ENCODE peak calls at places on chromosomes 2 and 18, in six cellular contexts. U is PC-9; R is CD4-positive, CD25-positive, alpha-beta regulatory T cell; F is IMR-90; L is heart left ventricle; G is mesendoderm. Z is an unnamed sample. For H3K4me1, the result is how much of the 10 kb centered on the place peaks cover.

GRCh38 chr2:122652670-122653069 is 897.2 kb downstream of the TSN start:
- DNase-seq in F (no peak), R (no peak), G (no peak), L (no peak), U (no peak), Z (no peak)

GRCh38 chr18:8373486-8373885 is 235.8 kb upstream of the RAB12 start:
- DNase-seq in R (no peak), U (no peak), G (no peak), L (no peak), F (no peak), Z (no peak)

GRCh38 chr2:12555012-12555645 is 161.6 kb upstream of the TRIB2 start:
- DNase-seq in R (peak), U (peak), G (peak), L (no peak), F (peak), Z (no peak)

GRCh38 chr18:59650266-59650820 is 46.9 kb downstream of the CCBE1 start:
- DNase-seq in R (no peak), G (no peak), L (no peak), F (peak), U (no peak), Z (no peak)

GRCh38 chr2:238139141-238139840 is 823 bp downstream of the KLHL30 start:
- DNase-seq in U (no peak), F (no peak), R (no peak), G (no peak), L (no peak), Z (no peak)

GRCh38 chr2:209566250-209566649 is 142.4 kb downstream of the MAP2 start:
- DNase-seq in U (peak), R (no peak), F (no peak), G (no peak), L (no peak), Z (no peak)

GRCh38 chr2:58131191-58132011 is 84.8 kb downstream of the VRK2 start:
- DNase-seq in L (no peak), U (no peak), F (peak), G (no peak), R (no peak), Z (no peak)

GRCh38 chr2:171163261-171163660 is 2.6 kb upstream of the TLK1 start:
- DNase-seq in F (no peak), G (no peak), U (no peak), R (peak), L (no peak), Z (no peak)

GRCh38 chr2:4690913-4691312 is 987.5 kb downstream of the DCDC2C start:
- DNase-seq in G (no peak), R (no peak), L (no peak), F (no peak), U (no peak), Z (no peak)

GRCh38 chr2:68367918-68368656 is 3.0 kb downstream of the PLEK start:
- DNase-seq in G (no peak), L (no peak), R (no peak), U (no peak), F (no peak), Z (no peak)
- H3K4me3 ChIP-seq in G (no peak), L (peak), R (no peak), U (no peak), F (no peak), Z (peak)

GRCh38 chr18:48780151-48781001 is 170.4 kb downstream of the SMAD7 start:
- DNase-seq in F (peak), L (no peak), G (no peak), R (no peak), U (no peak), Z (no peak)
- H3K4me1 ChIP-seq in F (under half), L (half or more), G (under half), R (under half), U (under half), Z (under half)

GRCh38 chr2:39743170-39743851 is 35.7 kb downstream of the THUMPD2 start:
- DNase-seq in R (no peak), L (no peak), F (peak), U (peak), G (peak), Z (no peak)
- H3K27ac ChIP-seq in R (no peak), L (no peak), F (peak), U (no peak), G (no peak), Z (no peak)

DNA sequence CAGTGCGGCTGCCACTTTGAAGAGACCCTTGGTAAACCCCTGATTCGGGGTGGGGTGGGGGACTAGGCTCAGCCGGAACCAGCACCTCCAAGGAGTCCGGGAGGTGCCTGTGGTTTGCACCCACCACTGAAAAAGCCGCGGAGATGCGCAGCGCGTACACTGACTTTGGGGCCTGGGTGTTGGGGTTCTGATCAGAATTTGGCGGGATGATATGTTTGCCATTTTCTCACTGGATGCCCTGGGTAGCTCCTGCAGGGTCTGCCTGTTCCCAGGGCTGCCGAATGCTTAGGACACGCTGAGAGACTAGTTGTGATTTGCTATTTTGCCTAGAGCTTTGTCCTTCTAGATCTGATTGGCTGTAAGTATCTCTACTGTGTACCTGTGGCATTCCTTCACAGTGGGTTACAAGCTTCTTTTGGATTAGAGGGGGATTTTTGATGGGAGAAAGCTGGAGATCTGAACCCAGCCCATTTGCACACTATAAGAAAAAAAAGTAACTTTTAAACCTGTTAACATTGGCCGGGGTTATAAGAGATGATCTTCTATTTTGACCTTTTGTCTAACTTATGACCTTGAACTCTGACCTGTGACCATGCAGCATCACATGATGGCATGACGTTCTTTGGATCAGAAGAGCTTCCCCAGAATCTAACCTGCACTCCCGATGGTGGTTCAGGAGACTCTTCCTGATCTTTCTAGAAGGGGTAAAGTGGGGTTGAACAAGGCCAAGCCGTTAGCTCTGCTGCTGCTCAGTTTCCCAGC is 1.6 kb downstream of the KCNE4 start:
- DNase-seq in U (no peak), R (no peak), F (no peak), G (peak), L (no peak), Z (no peak)
- H3K4me3 ChIP-seq in U (no peak), R (no peak), F (peak), G (no peak), L (peak), Z (no peak)

DNA sequence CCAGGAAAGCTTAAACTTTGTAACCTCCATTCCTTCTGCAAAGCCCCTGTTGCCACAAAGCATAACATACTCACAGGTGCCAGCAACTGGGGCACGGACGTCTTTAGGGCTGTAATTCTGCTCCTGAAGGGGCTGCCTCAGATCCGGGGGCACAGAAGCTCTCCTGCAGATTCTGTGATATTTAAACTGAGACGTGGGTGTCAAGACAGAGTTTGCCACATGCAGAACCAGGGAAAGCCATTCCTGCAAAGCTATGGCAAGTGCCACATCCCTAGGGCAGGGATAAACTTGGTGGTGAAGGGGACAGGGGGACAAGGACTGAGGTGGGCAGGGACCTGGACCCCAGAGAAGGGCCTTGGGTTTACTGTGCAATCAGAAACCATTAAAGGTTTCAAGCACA is 247.2 kb downstream of the EIPR1 start:
- DNase-seq in G (no peak), U (no peak), R (no peak), L (no peak), F (no peak), Z (no peak)
- H3K4me1 ChIP-seq in G (under half), U (under half), R (under half), L (under half), F (under half), Z (under half)

DNA sequence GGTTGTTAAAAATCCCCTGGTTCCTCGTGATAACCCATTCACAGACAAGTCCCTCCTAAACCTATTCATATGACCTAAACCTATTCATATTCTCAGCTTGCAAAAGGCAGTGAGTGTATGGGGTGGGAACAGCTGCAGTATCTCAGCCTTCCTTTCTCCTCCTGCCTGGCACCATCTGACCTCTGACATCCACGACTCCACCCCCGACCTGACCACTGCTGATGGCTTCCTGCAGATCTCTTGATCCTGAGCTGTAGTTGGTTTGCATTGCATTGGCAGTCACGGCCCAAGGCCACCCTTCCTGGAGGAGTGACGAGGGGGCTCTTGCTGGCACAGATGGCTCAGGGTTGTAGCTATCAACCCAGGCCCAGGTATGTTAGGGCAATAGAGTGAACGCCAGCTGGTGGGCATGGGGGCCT is 198.6 kb downstream of the GLI2 start:
- DNase-seq in F (peak), R (no peak), G (no peak), U (no peak), L (no peak), Z (no peak)
- H3K27ac ChIP-seq in F (peak), R (no peak), G (no peak), U (no peak), L (no peak), Z (no peak)

GRCh38 chr18:3547891-3548615 is 98.1 kb downstream of the TGIF1 start:
- DNase-seq in U (no peak), G (no peak), F (no peak), L (no peak), R (no peak), Z (no peak)
- H3K4me3 ChIP-seq in U (no peak), G (no peak), F (no peak), L (no peak), R (no peak), Z (no peak)

GRCh38 chr2:38602136-38602731 is 494 bp downstream of the HNRNPLL start:
- DNase-seq in G (peak), L (peak), U (no peak), F (no peak), R (peak), Z (peak)
- H3K4me1 ChIP-seq in G (under half), L (under half), U (under half), F (under half), R (under half), Z (under half)